ENCODE peak calls at places on chromosome 22, in four cellular contexts. N is K562, K is GM12878, Z is HepG2. V is an unnamed sample.

GRCh38 chr22:17091851-17092250 is 7.1 kb downstream of the IL17RA start:
- DNase-seq in N (no peak), K (no peak), Z (no peak), V (no peak)

GRCh38 chr22:42294034-42294985 is 23.9 kb upstream of the TCF20 start:
- DNase-seq in K (no peak), N (peak), Z (peak), V (peak)

GRCh38 chr22:41223535-41223934 is 17.2 kb downstream of the CHADL start:
- DNase-seq in Z (peak), N (no peak), K (no peak), V (no peak)

GRCh38 chr22:26887456-26887855 is 230.1 kb downstream of the MIAT start:
- DNase-seq in N (no peak), K (no peak), Z (no peak), V (no peak)

GRCh38 chr22:41574847-41575381 is 14.1 kb downstream of the CSDC2 start:
- DNase-seq in N (no peak), K (no peak), Z (no peak), V (no peak)

GRCh38 chr22:41380993-41381328 is 781 bp upstream of the TEF start:
- DNase-seq in K (no peak), Z (peak), N (no peak), V (no peak)

GRCh38 chr22:22187299-22187698 is 57.3 kb upstream of the VPREB1 start:
- DNase-seq in N (no peak), K (no peak), Z (no peak), V (no peak)

GRCh38 chr22:19809741-19810140 is 44.9 kb downstream of the GNB1L start:
- DNase-seq in K (no peak), Z (no peak), N (no peak), V (no peak)

GRCh38 chr22:41480397-41480735 is 11.4 kb downstream of the ACO2 start:
- DNase-seq in N (no peak), K (no peak), Z (no peak), V (no peak)

GRCh38 chr22:32904044-32904443 is 102.5 kb downstream of the TIMP3 start:
- DNase-seq in N (peak), Z (peak), K (no peak), V (peak)

GRCh38 chr22:19289475-19290161 is 1.9 kb downstream of the CLTCL1 start:
- DNase-seq in N (peak), K (no peak), Z (no peak), V (no peak)

GRCh38 chr22:26170795-26171194 is 1.5 kb downstream of the SEZ6L start:
- DNase-seq in Z (no peak), K (no peak), N (peak), V (peak)

GRCh38 chr22:18023509-18024275 is 669 bp downstream of the MICAL3 start:
- DNase-seq in K (no peak), N (peak), Z (no peak), V (peak)

GRCh38 chr22:38751422-38752346 is 4.1 kb downstream of the SUN2 start:
- DNase-seq in K (peak), N (no peak), Z (no peak), V (no peak)

GRCh38 chr22:21881841-21882753 is 14.7 kb upstream of the MAPK1 start:
- DNase-seq in K (no peak), Z (no peak), N (peak), V (no peak)

GRCh38 chr22:41239443-41240128 is 1.1 kb downstream of the CHADL start:
- DNase-seq in N (no peak), K (no peak), Z (no peak), V (no peak)

GRCh38 chr22:29078036-29078868 is 5.4 kb downstream of the KREMEN1 start:
- DNase-seq in N (no peak), Z (no peak), K (no peak), V (no peak)

GRCh38 chr22:29330753-29331152 is 15.3 kb upstream of the RASL10A start:
- DNase-seq in Z (no peak), N (no peak), K (no peak), V (no peak)

GRCh38 chr22:37906364-37907008 is 389 bp downstream of the MICALL1 start:
- DNase-seq in K (no peak), N (peak), Z (no peak), V (peak)

GRCh38 chr22:45462034-45462655 is 40.5 kb upstream of the FBLN1 start:
- DNase-seq in Z (peak), N (peak), K (no peak), V (peak)

GRCh38 chr22:45007946-45008852 is 1.6 kb downstream of the PHF21B start:
- DNase-seq in N (peak), K (no peak), Z (no peak), V (no peak)

GRCh38 chr22:32820131-32820882 is 18.8 kb downstream of the TIMP3 start:
- DNase-seq in Z (no peak), K (no peak), N (no peak), V (no peak)

GRCh38 chr22:42645938-42646568 is 3.1 kb downstream of the CYB5R3 start:
- DNase-seq in K (no peak), Z (no peak), N (no peak), V (no peak)

GRCh38 chr22:50729391-50730012 is 8.5 kb upstream of the ACR start:
- DNase-seq in N (no peak), K (no peak), Z (no peak), V (no peak)

GRCh38 chr22:45428391-45429385 is 15.2 kb downstream of the RIBC2 start:
- DNase-seq in K (no peak), Z (no peak), N (no peak), V (no peak)

GRCh38 chr22:32050678-32051515 is 7.8 kb downstream of the SLC5A1 start:
- DNase-seq in N (no peak), K (peak), Z (peak), V (peak)

GRCh38 chr22:26124991-26125725 is 44.1 kb upstream of the SEZ6L start:
- DNase-seq in N (no peak), K (no peak), Z (no peak), V (no peak)

GRCh38 chr22:17132112-17132511 is 11.0 kb upstream of the TMEM121B start:
- DNase-seq in K (no peak), N (no peak), Z (no peak), V (no peak)

GRCh38 chr22:31583861-31584485 is 78.0 kb downstream of the PISD start:
- DNase-seq in K (no peak), N (no peak), Z (no peak), V (no peak)

GRCh38 chr22:31954535-31955326 is 10.4 kb downstream of the YWHAH start:
- DNase-seq in Z (no peak), N (no peak), K (no peak), V (no peak)

GRCh38 chr22:24976442-24977218 is 24.1 kb downstream of the KIAA1671 start:
- DNase-seq in N (no peak), Z (no peak), K (no peak), V (no peak)

GRCh38 chr22:45977551-45978274 is 751 bp upstream of the WNT7B start:
- DNase-seq in N (no peak), Z (no peak), K (no peak), V (no peak)

GRCh38 chr22:20060700-20061480 is 19.2 kb upstream of the DGCR8 start:
- DNase-seq in K (no peak), N (no peak), Z (no peak), V (no peak)

GRCh38 chr22:26168199-26168915 is 905 bp upstream of the SEZ6L start:
- DNase-seq in Z (no peak), K (no peak), N (no peak), V (no peak)

GRCh38 chr22:20664594-20664959 is 109.3 kb upstream of the SERPIND1 start:
- DNase-seq in K (no peak), Z (no peak), N (peak), V (no peak)

GRCh38 chr22:45478108-45478771 is 24.4 kb upstream of the FBLN1 start:
- DNase-seq in Z (peak), K (no peak), N (no peak), V (no peak)

GRCh38 chr22:26483439-26484359 is at the start of the genes HPS4 and SRRD:
- DNase-seq in Z (peak), N (peak), K (peak), V (peak)

GRCh38 chr22:36901411-36902142 is 11.9 kb upstream of the CSF2RB start:
- DNase-seq in K (peak), Z (no peak), N (peak), V (no peak)
- TF ChIP-seq BHLHE40 in K (peak), Z (no peak), N (no peak), V (no peak)

GRCh38 chr22:23897320-23897719 is 3.1 kb downstream of the MIF start:
- DNase-seq in Z (no peak), K (no peak), N (no peak), V (no peak)

GRCh38 chr22:23899042-23899745 is 5.0 kb downstream of the MIF start:
- DNase-seq in K (no peak), Z (no peak), N (no peak), V (no peak)

GRCh38 chr22:23896166-23896522 is 2.0 kb downstream of the MIF start:
- DNase-seq in N (no peak), Z (no peak), K (no peak), V (no peak)

GRCh38 chr22:23896523-23897186 is 2.5 kb downstream of the MIF start:
- DNase-seq in K (no peak), N (no peak), Z (no peak), V (no peak)

GRCh38 chr22:23898006-23898974 is 4.1 kb downstream of the MIF start:
- DNase-seq in N (no peak), K (no peak), Z (no peak), V (no peak)
- TF ChIP-seq FOXK2 in N (no peak), K (no peak), Z (no peak), V (no peak)

GRCh38 chr22:43706558-43707328 is 105.4 kb downstream of the EFCAB6 start:
- DNase-seq in N (no peak), Z (no peak), K (no peak), V (no peak)

GRCh38 chr22:43711681-43712080 is 100.4 kb downstream of the EFCAB6 start:
- DNase-seq in Z (no peak), N (no peak), K (no peak), V (no peak)

GRCh38 chr22:43704051-43704450 is 108.1 kb downstream of the EFCAB6 start:
- DNase-seq in N (no peak), Z (no peak), K (no peak), V (no peak)

GRCh38 chr22:43706151-43706550 is 106.0 kb downstream of the EFCAB6 start:
- DNase-seq in K (no peak), Z (no peak), N (no peak), V (no peak)

GRCh38 chr22:43707650-43708049 is 104.5 kb downstream of the EFCAB6 start:
- DNase-seq in K (no peak), N (no peak), Z (no peak), V (no peak)
- TF ChIP-seq BHLHE40 in K (no peak), N (no peak), Z (no peak), V (no peak)

GRCh38 chr22:49405590-49405989 is 422.1 kb downstream of the BRD1 start:
- DNase-seq in Z (no peak), N (no peak), K (no peak), V (no peak)
- TF ChIP-seq FOXK2 in Z (no peak), N (no peak), K (no peak), V (no peak)

GRCh38 chr22:47044722-47045545 is 282.5 kb downstream of the TBC1D22A start:
- DNase-seq in K (no peak), N (no peak), Z (no peak), V (no peak)
- TF ChIP-seq BHLHE40 in K (no peak), N (no peak), Z (no peak), V (no peak)

GRCh38 chr22:27991586-27992293 is 72.7 kb upstream of the PITPNB start:
- DNase-seq in K (no peak), N (no peak), Z (no peak), V (no peak)

GRCh38 chr22:27993774-27994350 is 74.8 kb upstream of the PITPNB start:
- DNase-seq in K (no peak), Z (no peak), N (no peak), V (no peak)

GRCh38 chr22:27994481-27995331 is 75.7 kb upstream of the PITPNB start:
- DNase-seq in N (no peak), Z (no peak), K (no peak), V (no peak)

GRCh38 chr22:27992294-27993165 is 73.5 kb upstream of the PITPNB start:
- DNase-seq in Z (no peak), N (no peak), K (no peak), V (no peak)

DNA sequence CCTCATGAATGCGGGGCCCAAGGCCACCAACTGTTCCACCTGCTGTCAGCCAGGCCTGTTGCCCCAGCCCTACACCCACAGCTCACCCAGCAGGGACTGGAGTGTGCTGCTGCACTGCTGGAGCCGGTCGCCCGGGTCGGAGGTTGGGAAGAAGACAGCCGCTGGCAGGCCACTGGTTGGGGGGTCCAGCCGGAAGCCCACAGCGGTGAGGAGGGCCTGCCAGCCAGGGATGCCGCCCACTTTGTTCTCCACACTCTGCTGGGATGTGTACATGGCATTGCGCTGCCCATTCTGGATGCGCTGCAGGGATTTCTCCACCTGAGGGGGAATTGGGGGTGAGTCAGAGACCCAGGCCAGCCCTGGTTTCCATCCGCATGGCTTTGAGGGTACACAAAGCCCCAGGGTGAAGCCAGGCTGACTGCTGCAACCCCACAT is 74.2 kb upstream of the PITPNB start:
- DNase-seq in N (no peak), Z (no peak), K (no peak), V (no peak)
- TF ChIP-seq FOXK2 in N (no peak), Z (no peak), K (no peak), V (no peak)

GRCh38 chr22:30400159-30400558 is 3.3 kb downstream of the SEC14L2 start:
- DNase-seq in Z (no peak), K (no peak), N (no peak), V (no peak)
- TF ChIP-seq BHLHE40 in Z (no peak), K (no peak), N (no peak), V (no peak)

GRCh38 chr22:35558719-35559118 is 18.1 kb downstream of the RASD2 start:
- DNase-seq in N (no peak), Z (no peak), K (no peak), V (no peak)
- TF ChIP-seq FOXK2 in N (no peak), Z (no peak), K (no peak), V (no peak)

DNA sequence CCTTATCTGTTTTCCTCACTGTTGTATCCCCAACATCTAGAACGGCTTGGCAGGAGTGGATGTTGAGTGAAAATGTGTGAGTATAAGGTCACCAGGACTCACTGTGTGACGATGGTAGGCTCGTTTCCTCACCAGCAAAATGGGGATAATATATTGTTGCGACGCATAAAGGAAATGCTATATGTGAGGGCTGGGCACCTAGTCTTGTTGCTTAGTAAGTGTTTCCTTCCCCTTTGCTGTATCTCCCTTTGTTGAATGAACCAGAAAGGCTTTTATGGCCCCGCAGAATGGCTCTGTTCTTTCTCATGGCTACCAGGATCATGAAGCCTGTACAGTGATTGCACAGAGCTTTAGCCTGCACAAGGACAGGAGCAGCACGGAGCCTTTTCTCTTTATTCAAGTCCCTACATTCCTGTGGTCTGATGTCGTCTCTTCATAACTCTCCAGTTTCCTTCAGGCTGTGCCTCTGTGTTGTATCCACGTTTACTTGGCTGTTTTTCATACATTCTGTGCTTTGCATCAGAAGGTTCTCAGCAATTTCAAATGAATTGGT is 5.4 kb downstream of the TNRC6B start:
- DNase-seq in K (no peak), Z (peak), N (no peak), V (no peak)
- TF ChIP-seq BHLHE40 in K (no peak), Z (no peak), N (no peak), V (no peak)

V was measured in HEK293T.